ENCODE peak calls at places on chromosomes 16 and 17, in nine cellular contexts. One of them, this sample, is unnamed.
A peak's percentile ranks its signal among the peaks of the same experiment; 100 is the strongest.

GRCh38 chr16:1713331-1713730 is 7.3 kb downstream of the MAPK8IP3 start:
- DNase-seq in aorta: no peak
- DNase-seq in activated T-helper 1 cell treated with Interleukin-2 at 50 U/mL for 16 hours: no peak
- DNase-seq in ELR: no peak
- DNase-seq in cardiac fibroblast: no peak
- DNase-seq in stimulated activated CD8-positive, alpha-beta memory T cell treated with anti-CD3 and anti-CD28 coated beads, Interleukin-4, amount 100 ng/mL, for 1 hour: no peak
- DNase-seq in GM23248: no peak
- DNase-seq in ureter: no peak
- DNase-seq in NK-92 treated with Interleukin-12 subunit alpha and Interleukin-12 subunit beta, amount 100 ng/mL, for 24 hours: no peak
- DNase-seq in this sample: no peak

GRCh38 chr16:73018796-73019455 is 29.0 kb downstream of the ZFHX3 start:
- DNase-seq in aorta: no peak
- DNase-seq in activated T-helper 1 cell treated with Interleukin-2 at 50 U/mL for 16 hours: no peak
- DNase-seq in ELR: no peak
- DNase-seq in cardiac fibroblast: no peak
- DNase-seq in stimulated activated CD8-positive, alpha-beta memory T cell treated with anti-CD3 and anti-CD28 coated beads, Interleukin-4, amount 100 ng/mL, for 1 hour: no peak
- DNase-seq in GM23248: no peak
- DNase-seq in ureter: no peak
- DNase-seq in NK-92 treated with Interleukin-12 subunit alpha and Interleukin-12 subunit beta, amount 100 ng/mL, for 24 hours: no peak
- DNase-seq in this sample: no peak

GRCh38 chr16:83336630-83337029 is 471.1 kb upstream of the HSBP1 start:
- DNase-seq in aorta: no peak
- DNase-seq in activated T-helper 1 cell treated with Interleukin-2 at 50 U/mL for 16 hours: no peak
- DNase-seq in ELR: peak; percentile 83
- DNase-seq in cardiac fibroblast: peak; percentile 86
- DNase-seq in stimulated activated CD8-positive, alpha-beta memory T cell treated with anti-CD3 and anti-CD28 coated beads, Interleukin-4, amount 100 ng/mL, for 1 hour: no peak
- DNase-seq in GM23248: peak; percentile 82
- DNase-seq in ureter: no peak
- DNase-seq in NK-92 treated with Interleukin-12 subunit alpha and Interleukin-12 subunit beta, amount 100 ng/mL, for 24 hours: no peak
- DNase-seq in this sample: no peak

GRCh38 chr17:6126768-6127167 is 56.6 kb downstream of the WSCD1 start:
- DNase-seq in aorta: no peak
- DNase-seq in activated T-helper 1 cell treated with Interleukin-2 at 50 U/mL for 16 hours: no peak
- DNase-seq in ELR: no peak
- DNase-seq in cardiac fibroblast: no peak
- DNase-seq in stimulated activated CD8-positive, alpha-beta memory T cell treated with anti-CD3 and anti-CD28 coated beads, Interleukin-4, amount 100 ng/mL, for 1 hour: no peak
- DNase-seq in GM23248: no peak
- DNase-seq in ureter: no peak
- DNase-seq in NK-92 treated with Interleukin-12 subunit alpha and Interleukin-12 subunit beta, amount 100 ng/mL, for 24 hours: no peak
- DNase-seq in this sample: no peak

GRCh38 chr16:67397812-67398545 is 4.7 kb upstream of the TPPP3 start:
- DNase-seq in aorta: no peak
- DNase-seq in activated T-helper 1 cell treated with Interleukin-2 at 50 U/mL for 16 hours: no peak
- DNase-seq in ELR: no peak
- DNase-seq in cardiac fibroblast: no peak
- DNase-seq in stimulated activated CD8-positive, alpha-beta memory T cell treated with anti-CD3 and anti-CD28 coated beads, Interleukin-4, amount 100 ng/mL, for 1 hour: no peak
- DNase-seq in GM23248: no peak
- DNase-seq in ureter: no peak
- DNase-seq in NK-92 treated with Interleukin-12 subunit alpha and Interleukin-12 subunit beta, amount 100 ng/mL, for 24 hours: no peak
- DNase-seq in this sample: no peak

GRCh38 chr16:67780847-67781547 is 25.4 kb downstream of the RANBP10 start:
- DNase-seq in aorta: no peak
- DNase-seq in activated T-helper 1 cell treated with Interleukin-2 at 50 U/mL for 16 hours: no peak
- DNase-seq in ELR: no peak
- DNase-seq in cardiac fibroblast: no peak
- DNase-seq in stimulated activated CD8-positive, alpha-beta memory T cell treated with anti-CD3 and anti-CD28 coated beads, Interleukin-4, amount 100 ng/mL, for 1 hour: no peak
- DNase-seq in GM23248: no peak
- DNase-seq in ureter: no peak
- DNase-seq in NK-92 treated with Interleukin-12 subunit alpha and Interleukin-12 subunit beta, amount 100 ng/mL, for 24 hours: no peak
- DNase-seq in this sample: no peak

GRCh38 chr17:40242774-40243173 is 23.7 kb downstream of the WIPF2 start:
- DNase-seq in aorta: no peak
- DNase-seq in activated T-helper 1 cell treated with Interleukin-2 at 50 U/mL for 16 hours: no peak
- DNase-seq in ELR: no peak
- DNase-seq in cardiac fibroblast: no peak
- DNase-seq in stimulated activated CD8-positive, alpha-beta memory T cell treated with anti-CD3 and anti-CD28 coated beads, Interleukin-4, amount 100 ng/mL, for 1 hour: no peak
- DNase-seq in GM23248: peak; percentile 68
- DNase-seq in ureter: no peak
- DNase-seq in NK-92 treated with Interleukin-12 subunit alpha and Interleukin-12 subunit beta, amount 100 ng/mL, for 24 hours: no peak
- DNase-seq in this sample: no peak

GRCh38 chr17:17495448-17496188 is 577 bp downstream of the RASD1 start:
- DNase-seq in aorta: no peak
- DNase-seq in activated T-helper 1 cell treated with Interleukin-2 at 50 U/mL for 16 hours: no peak
- DNase-seq in ELR: no peak
- DNase-seq in cardiac fibroblast: no peak
- DNase-seq in stimulated activated CD8-positive, alpha-beta memory T cell treated with anti-CD3 and anti-CD28 coated beads, Interleukin-4, amount 100 ng/mL, for 1 hour: no peak
- DNase-seq in GM23248: peak; percentile 56
- DNase-seq in ureter: no peak
- DNase-seq in NK-92 treated with Interleukin-12 subunit alpha and Interleukin-12 subunit beta, amount 100 ng/mL, for 24 hours: no peak
- DNase-seq in this sample: no peak

GRCh38 chr16:1501630-1502029 is 8.5 kb downstream of the TELO2 start:
- DNase-seq in aorta: no peak
- DNase-seq in activated T-helper 1 cell treated with Interleukin-2 at 50 U/mL for 16 hours: no peak
- DNase-seq in ELR: no peak
- DNase-seq in cardiac fibroblast: no peak
- DNase-seq in stimulated activated CD8-positive, alpha-beta memory T cell treated with anti-CD3 and anti-CD28 coated beads, Interleukin-4, amount 100 ng/mL, for 1 hour: no peak
- DNase-seq in GM23248: no peak
- DNase-seq in ureter: no peak
- DNase-seq in NK-92 treated with Interleukin-12 subunit alpha and Interleukin-12 subunit beta, amount 100 ng/mL, for 24 hours: no peak
- DNase-seq in this sample: no peak

GRCh38 chr17:67528751-67529436 is 151.8 kb downstream of the PITPNC1 start:
- DNase-seq in aorta: peak; percentile 86
- DNase-seq in activated T-helper 1 cell treated with Interleukin-2 at 50 U/mL for 16 hours: no peak
- DNase-seq in ELR: peak; percentile 97
- DNase-seq in cardiac fibroblast: peak; percentile 90
- DNase-seq in stimulated activated CD8-positive, alpha-beta memory T cell treated with anti-CD3 and anti-CD28 coated beads, Interleukin-4, amount 100 ng/mL, for 1 hour: no peak
- DNase-seq in GM23248: peak; percentile 99
- DNase-seq in ureter: peak; percentile 81
- DNase-seq in NK-92 treated with Interleukin-12 subunit alpha and Interleukin-12 subunit beta, amount 100 ng/mL, for 24 hours: no peak
- DNase-seq in this sample: no peak

GRCh38 chr17:11644265-11645212 is 46.3 kb downstream of the DNAH9 start:
- DNase-seq in aorta: no peak
- DNase-seq in activated T-helper 1 cell treated with Interleukin-2 at 50 U/mL for 16 hours: no peak
- DNase-seq in ELR: peak; percentile 68
- DNase-seq in cardiac fibroblast: peak; percentile 73
- DNase-seq in stimulated activated CD8-positive, alpha-beta memory T cell treated with anti-CD3 and anti-CD28 coated beads, Interleukin-4, amount 100 ng/mL, for 1 hour: no peak
- DNase-seq in GM23248: peak; percentile 85
- DNase-seq in ureter: peak; percentile 74
- DNase-seq in NK-92 treated with Interleukin-12 subunit alpha and Interleukin-12 subunit beta, amount 100 ng/mL, for 24 hours: peak; percentile 0
- DNase-seq in this sample: no peak

GRCh38 chr17:7237761-7238417 is 1.4 kb downstream of the PHF23 start:
- DNase-seq in aorta: peak; percentile 90
- DNase-seq in activated T-helper 1 cell treated with Interleukin-2 at 50 U/mL for 16 hours: peak; percentile 69
- DNase-seq in ELR: peak; percentile 76
- DNase-seq in cardiac fibroblast: peak; percentile 71
- DNase-seq in stimulated activated CD8-positive, alpha-beta memory T cell treated with anti-CD3 and anti-CD28 coated beads, Interleukin-4, amount 100 ng/mL, for 1 hour: peak; percentile 76
- DNase-seq in GM23248: peak; percentile 77
- DNase-seq in ureter: peak; percentile 89
- DNase-seq in NK-92 treated with Interleukin-12 subunit alpha and Interleukin-12 subunit beta, amount 100 ng/mL, for 24 hours: peak; percentile 60
- DNase-seq in this sample: peak; percentile 56

GRCh38 chr16:22252317-22252716 is 44.9 kb upstream of the POLR3E start:
- DNase-seq in aorta: no peak
- DNase-seq in activated T-helper 1 cell treated with Interleukin-2 at 50 U/mL for 16 hours: no peak
- DNase-seq in ELR: no peak
- DNase-seq in cardiac fibroblast: no peak
- DNase-seq in stimulated activated CD8-positive, alpha-beta memory T cell treated with anti-CD3 and anti-CD28 coated beads, Interleukin-4, amount 100 ng/mL, for 1 hour: no peak
- DNase-seq in GM23248: no peak
- DNase-seq in ureter: no peak
- DNase-seq in NK-92 treated with Interleukin-12 subunit alpha and Interleukin-12 subunit beta, amount 100 ng/mL, for 24 hours: no peak
- DNase-seq in this sample: no peak

GRCh38 chr16:72878301-72879269 is 169.3 kb downstream of the ZFHX3 start:
- DNase-seq in aorta: no peak
- DNase-seq in activated T-helper 1 cell treated with Interleukin-2 at 50 U/mL for 16 hours: no peak
- DNase-seq in ELR: peak; percentile 62
- DNase-seq in cardiac fibroblast: peak; percentile 70
- DNase-seq in stimulated activated CD8-positive, alpha-beta memory T cell treated with anti-CD3 and anti-CD28 coated beads, Interleukin-4, amount 100 ng/mL, for 1 hour: no peak
- DNase-seq in GM23248: peak; percentile 8
- DNase-seq in ureter: no peak
- DNase-seq in NK-92 treated with Interleukin-12 subunit alpha and Interleukin-12 subunit beta, amount 100 ng/mL, for 24 hours: no peak
- DNase-seq in this sample: no peak

GRCh38 chr17:75588546-75589016 is 981 bp downstream of the MYO15B start:
- DNase-seq in aorta: peak; percentile 65
- DNase-seq in activated T-helper 1 cell treated with Interleukin-2 at 50 U/mL for 16 hours: peak; percentile 8
- DNase-seq in ELR: no peak
- DNase-seq in cardiac fibroblast: no peak
- DNase-seq in stimulated activated CD8-positive, alpha-beta memory T cell treated with anti-CD3 and anti-CD28 coated beads, Interleukin-4, amount 100 ng/mL, for 1 hour: no peak
- DNase-seq in GM23248: no peak
- DNase-seq in ureter: no peak
- DNase-seq in NK-92 treated with Interleukin-12 subunit alpha and Interleukin-12 subunit beta, amount 100 ng/mL, for 24 hours: no peak
- DNase-seq in this sample: no peak

GRCh38 chr17:40323731-40324650 is 15.0 kb downstream of the RARA start:
- DNase-seq in aorta: peak; percentile 90
- DNase-seq in activated T-helper 1 cell treated with Interleukin-2 at 50 U/mL for 16 hours: peak; percentile 57
- DNase-seq in ELR: peak; percentile 65
- DNase-seq in cardiac fibroblast: peak; percentile 64
- DNase-seq in stimulated activated CD8-positive, alpha-beta memory T cell treated with anti-CD3 and anti-CD28 coated beads, Interleukin-4, amount 100 ng/mL, for 1 hour: peak; percentile 58
- DNase-seq in GM23248: peak; percentile 73
- DNase-seq in ureter: no peak
- DNase-seq in NK-92 treated with Interleukin-12 subunit alpha and Interleukin-12 subunit beta, amount 100 ng/mL, for 24 hours: peak; percentile 49
- DNase-seq in this sample: peak; percentile 85

GRCh38 chr17:59094921-59095530 is 11.7 kb downstream of the TRIM37 start:
- DNase-seq in aorta: no peak
- DNase-seq in activated T-helper 1 cell treated with Interleukin-2 at 50 U/mL for 16 hours: no peak
- DNase-seq in ELR: no peak
- DNase-seq in cardiac fibroblast: no peak
- DNase-seq in stimulated activated CD8-positive, alpha-beta memory T cell treated with anti-CD3 and anti-CD28 coated beads, Interleukin-4, amount 100 ng/mL, for 1 hour: no peak
- DNase-seq in GM23248: no peak
- DNase-seq in ureter: no peak
- DNase-seq in NK-92 treated with Interleukin-12 subunit alpha and Interleukin-12 subunit beta, amount 100 ng/mL, for 24 hours: no peak
- DNase-seq in this sample: no peak

GRCh38 chr16:9275386-9275785 is 183.9 kb downstream of the HAPSTR1 start:
- DNase-seq in aorta: no peak
- DNase-seq in activated T-helper 1 cell treated with Interleukin-2 at 50 U/mL for 16 hours: no peak
- DNase-seq in ELR: no peak
- DNase-seq in cardiac fibroblast: no peak
- DNase-seq in stimulated activated CD8-positive, alpha-beta memory T cell treated with anti-CD3 and anti-CD28 coated beads, Interleukin-4, amount 100 ng/mL, for 1 hour: no peak
- DNase-seq in GM23248: no peak
- DNase-seq in ureter: no peak
- DNase-seq in NK-92 treated with Interleukin-12 subunit alpha and Interleukin-12 subunit beta, amount 100 ng/mL, for 24 hours: peak; percentile 28
- DNase-seq in this sample: no peak

GRCh38 chr16:28012031-28012445 is 51.5 kb downstream of the GSG1L start:
- DNase-seq in aorta: no peak
- DNase-seq in activated T-helper 1 cell treated with Interleukin-2 at 50 U/mL for 16 hours: no peak
- DNase-seq in ELR: no peak
- DNase-seq in cardiac fibroblast: peak; percentile 12
- DNase-seq in stimulated activated CD8-positive, alpha-beta memory T cell treated with anti-CD3 and anti-CD28 coated beads, Interleukin-4, amount 100 ng/mL, for 1 hour: no peak
- DNase-seq in GM23248: peak; percentile 47
- DNase-seq in ureter: no peak
- DNase-seq in NK-92 treated with Interleukin-12 subunit alpha and Interleukin-12 subunit beta, amount 100 ng/mL, for 24 hours: no peak
- DNase-seq in this sample: no peak

GRCh38 chr16:3358884-3359283 is 3.2 kb downstream of the OR2C1 start:
- DNase-seq in aorta: no peak
- DNase-seq in activated T-helper 1 cell treated with Interleukin-2 at 50 U/mL for 16 hours: no peak
- DNase-seq in ELR: no peak
- DNase-seq in cardiac fibroblast: peak; percentile 2
- DNase-seq in stimulated activated CD8-positive, alpha-beta memory T cell treated with anti-CD3 and anti-CD28 coated beads, Interleukin-4, amount 100 ng/mL, for 1 hour: no peak
- DNase-seq in GM23248: no peak
- DNase-seq in ureter: no peak
- DNase-seq in NK-92 treated with Interleukin-12 subunit alpha and Interleukin-12 subunit beta, amount 100 ng/mL, for 24 hours: no peak
- DNase-seq in this sample: no peak

GRCh38 chr16:28873543-28874201 is 4.6 kb upstream of the ATP2A1 start:
- DNase-seq in aorta: no peak
- DNase-seq in activated T-helper 1 cell treated with Interleukin-2 at 50 U/mL for 16 hours: peak; percentile 31
- DNase-seq in ELR: peak; percentile 33
- DNase-seq in cardiac fibroblast: peak; percentile 21
- DNase-seq in stimulated activated CD8-positive, alpha-beta memory T cell treated with anti-CD3 and anti-CD28 coated beads, Interleukin-4, amount 100 ng/mL, for 1 hour: peak; percentile 29
- DNase-seq in GM23248: peak; percentile 43
- DNase-seq in ureter: no peak
- DNase-seq in NK-92 treated with Interleukin-12 subunit alpha and Interleukin-12 subunit beta, amount 100 ng/mL, for 24 hours: peak; percentile 32
- DNase-seq in this sample: peak; percentile 38

GRCh38 chr16:8887952-8888560 is 5.9 kb downstream of the LITAFD start:
- DNase-seq in aorta: no peak
- DNase-seq in activated T-helper 1 cell treated with Interleukin-2 at 50 U/mL for 16 hours: no peak
- DNase-seq in ELR: peak; percentile 62
- DNase-seq in cardiac fibroblast: peak; percentile 74
- DNase-seq in stimulated activated CD8-positive, alpha-beta memory T cell treated with anti-CD3 and anti-CD28 coated beads, Interleukin-4, amount 100 ng/mL, for 1 hour: no peak
- DNase-seq in GM23248: peak; percentile 93
- DNase-seq in ureter: no peak
- DNase-seq in NK-92 treated with Interleukin-12 subunit alpha and Interleukin-12 subunit beta, amount 100 ng/mL, for 24 hours: no peak
- DNase-seq in this sample: no peak

GRCh38 chr17:48907713-48908046 is 527 bp upstream of the UBE2Z start:
- DNase-seq in aorta: no peak
- DNase-seq in activated T-helper 1 cell treated with Interleukin-2 at 50 U/mL for 16 hours: no peak
- DNase-seq in ELR: peak; percentile 68
- DNase-seq in cardiac fibroblast: peak; percentile 76
- DNase-seq in stimulated activated CD8-positive, alpha-beta memory T cell treated with anti-CD3 and anti-CD28 coated beads, Interleukin-4, amount 100 ng/mL, for 1 hour: no peak
- DNase-seq in GM23248: peak; percentile 75
- DNase-seq in ureter: no peak
- DNase-seq in NK-92 treated with Interleukin-12 subunit alpha and Interleukin-12 subunit beta, amount 100 ng/mL, for 24 hours: no peak
- DNase-seq in this sample: no peak

GRCh38 chr16:50252874-50253510 is 13.4 kb upstream of the ADCY7 start:
- DNase-seq in aorta: no peak
- DNase-seq in activated T-helper 1 cell treated with Interleukin-2 at 50 U/mL for 16 hours: no peak
- DNase-seq in ELR: no peak
- DNase-seq in cardiac fibroblast: no peak
- DNase-seq in stimulated activated CD8-positive, alpha-beta memory T cell treated with anti-CD3 and anti-CD28 coated beads, Interleukin-4, amount 100 ng/mL, for 1 hour: no peak
- DNase-seq in GM23248: peak; percentile 44
- DNase-seq in ureter: peak; percentile 36
- DNase-seq in NK-92 treated with Interleukin-12 subunit alpha and Interleukin-12 subunit beta, amount 100 ng/mL, for 24 hours: no peak
- DNase-seq in this sample: no peak

GRCh38 chr16:8878523-8878911 is 3.6 kb upstream of the LITAFD start:
- DNase-seq in aorta: peak; percentile 38
- DNase-seq in activated T-helper 1 cell treated with Interleukin-2 at 50 U/mL for 16 hours: no peak
- DNase-seq in ELR: peak; percentile 89
- DNase-seq in cardiac fibroblast: peak; percentile 79
- DNase-seq in stimulated activated CD8-positive, alpha-beta memory T cell treated with anti-CD3 and anti-CD28 coated beads, Interleukin-4, amount 100 ng/mL, for 1 hour: no peak
- DNase-seq in GM23248: peak; percentile 90
- DNase-seq in ureter: no peak
- DNase-seq in NK-92 treated with Interleukin-12 subunit alpha and Interleukin-12 subunit beta, amount 100 ng/mL, for 24 hours: no peak
- DNase-seq in this sample: no peak

GRCh38 chr17:43695968-43696865 is 34.5 kb upstream of the MEOX1 start:
- DNase-seq in aorta: peak; percentile 76
- DNase-seq in activated T-helper 1 cell treated with Interleukin-2 at 50 U/mL for 16 hours: no peak
- DNase-seq in ELR: no peak
- DNase-seq in cardiac fibroblast: peak; percentile 26
- DNase-seq in stimulated activated CD8-positive, alpha-beta memory T cell treated with anti-CD3 and anti-CD28 coated beads, Interleukin-4, amount 100 ng/mL, for 1 hour: no peak
- DNase-seq in GM23248: peak; percentile 77
- DNase-seq in ureter: no peak
- DNase-seq in NK-92 treated with Interleukin-12 subunit alpha and Interleukin-12 subunit beta, amount 100 ng/mL, for 24 hours: no peak
- DNase-seq in this sample: no peak

GRCh38 chr17:17064322-17064721 is 22.1 kb downstream of the MPRIP start:
- DNase-seq in aorta: no peak
- DNase-seq in activated T-helper 1 cell treated with Interleukin-2 at 50 U/mL for 16 hours: no peak
- DNase-seq in ELR: no peak
- DNase-seq in cardiac fibroblast: no peak
- DNase-seq in stimulated activated CD8-positive, alpha-beta memory T cell treated with anti-CD3 and anti-CD28 coated beads, Interleukin-4, amount 100 ng/mL, for 1 hour: no peak
- DNase-seq in GM23248: no peak
- DNase-seq in ureter: no peak
- DNase-seq in NK-92 treated with Interleukin-12 subunit alpha and Interleukin-12 subunit beta, amount 100 ng/mL, for 24 hours: no peak
- DNase-seq in this sample: no peak

GRCh38 chr16:85704011-85704410 is 15.3 kb upstream of the GINS2 start:
- DNase-seq in aorta: no peak
- DNase-seq in activated T-helper 1 cell treated with Interleukin-2 at 50 U/mL for 16 hours: no peak
- DNase-seq in ELR: no peak
- DNase-seq in cardiac fibroblast: no peak
- DNase-seq in stimulated activated CD8-positive, alpha-beta memory T cell treated with anti-CD3 and anti-CD28 coated beads, Interleukin-4, amount 100 ng/mL, for 1 hour: no peak
- DNase-seq in GM23248: no peak
- DNase-seq in ureter: no peak
- DNase-seq in NK-92 treated with Interleukin-12 subunit alpha and Interleukin-12 subunit beta, amount 100 ng/mL, for 24 hours: no peak
- DNase-seq in this sample: no peak

GRCh38 chr17:71709271-71709670 is 411.5 kb upstream of the SOX9 start:
- DNase-seq in aorta: no peak
- DNase-seq in activated T-helper 1 cell treated with Interleukin-2 at 50 U/mL for 16 hours: no peak
- DNase-seq in ELR: peak; percentile 8
- DNase-seq in cardiac fibroblast: no peak
- DNase-seq in stimulated activated CD8-positive, alpha-beta memory T cell treated with anti-CD3 and anti-CD28 coated beads, Interleukin-4, amount 100 ng/mL, for 1 hour: no peak
- DNase-seq in GM23248: peak; percentile 51
- DNase-seq in ureter: no peak
- DNase-seq in NK-92 treated with Interleukin-12 subunit alpha and Interleukin-12 subunit beta, amount 100 ng/mL, for 24 hours: no peak
- DNase-seq in this sample: no peak

GRCh38 chr16:2706085-2706484 is 13.9 kb downstream of the PRSS27 start:
- DNase-seq in aorta: no peak
- DNase-seq in activated T-helper 1 cell treated with Interleukin-2 at 50 U/mL for 16 hours: no peak
- DNase-seq in ELR: no peak
- DNase-seq in cardiac fibroblast: no peak
- DNase-seq in stimulated activated CD8-positive, alpha-beta memory T cell treated with anti-CD3 and anti-CD28 coated beads, Interleukin-4, amount 100 ng/mL, for 1 hour: no peak
- DNase-seq in GM23248: no peak
- DNase-seq in ureter: no peak
- DNase-seq in NK-92 treated with Interleukin-12 subunit alpha and Interleukin-12 subunit beta, amount 100 ng/mL, for 24 hours: no peak
- DNase-seq in this sample: no peak

GRCh38 chr16:26651464-26651863 is 415.3 kb upstream of the C16orf82 start:
- DNase-seq in aorta: no peak
- DNase-seq in activated T-helper 1 cell treated with Interleukin-2 at 50 U/mL for 16 hours: no peak
- DNase-seq in ELR: no peak
- DNase-seq in cardiac fibroblast: no peak
- DNase-seq in stimulated activated CD8-positive, alpha-beta memory T cell treated with anti-CD3 and anti-CD28 coated beads, Interleukin-4, amount 100 ng/mL, for 1 hour: no peak
- DNase-seq in GM23248: no peak
- DNase-seq in ureter: no peak
- DNase-seq in NK-92 treated with Interleukin-12 subunit alpha and Interleukin-12 subunit beta, amount 100 ng/mL, for 24 hours: no peak
- DNase-seq in this sample: no peak

This sample was measured in effector memory CD4-positive, alpha-beta T cell.